ENCODE peak calls at places on chromosomes 12 and 14, in four cellular contexts. F, T, O and Y are unnamed samples.

GRCh38 chr12:32989705-32990104 is 93.1 kb upstream of the PKP2 start:
- DNase-seq in F (no peak), T (no peak), O (no peak), Y (no peak)

GRCh38 chr12:56258820-56259183 is 618 bp upstream of the ANKRD52 start:
- DNase-seq in F (no peak), T (no peak), O (no peak), Y (no peak)

GRCh38 chr12:6336859-6337744 is 4.8 kb downstream of the TNFRSF1A start:
- DNase-seq in F (no peak), T (peak; percentile 42), O (peak; percentile 49), Y (no peak)

GRCh38 chr12:129776977-129777667 is 126.7 kb downstream of the TMEM132D start:
- DNase-seq in F (no peak), T (no peak), O (no peak), Y (no peak)

GRCh38 chr12:132888852-132889251 is 1.4 kb upstream of the CHFR start:
- DNase-seq in F (no peak), T (no peak), O (no peak), Y (no peak)

GRCh38 chr14:60328588-60328987 is 79.6 kb downstream of the PPM1A start:
- DNase-seq in F (no peak), T (no peak), O (no peak), Y (no peak)

GRCh38 chr14:54686219-54686870 is 119.4 kb downstream of the SAMD4A start:
- DNase-seq in F (peak; percentile 14), T (peak; percentile 87), O (peak; percentile 95), Y (peak; percentile 90)

GRCh38 chr14:22692194-22692593 is 48.0 kb upstream of the OR6J1 start:
- DNase-seq in F (no peak), T (no peak), O (no peak), Y (no peak)

GRCh38 chr12:51055060-51055459 is 6.9 kb downstream of the LETMD1 start:
- DNase-seq in F (no peak), T (peak; percentile 26), O (no peak), Y (no peak)

GRCh38 chr14:70567791-70568190 is 32.7 kb downstream of the MED6 start:
- DNase-seq in F (no peak), T (peak; percentile 62), O (peak; percentile 53), Y (peak; percentile 74)

GRCh38 chr12:1553987-1554982 is 40.1 kb downstream of the FBXL14 start:
- DNase-seq in F (no peak), T (no peak), O (no peak), Y (no peak)

GRCh38 chr14:70425349-70425748 is 8.5 kb upstream of the SYNJ2BP start:
- DNase-seq in F (no peak), T (no peak), O (no peak), Y (no peak)

GRCh38 chr14:93984987-93985410 is 8.6 kb upstream of the ASB2 start:
- DNase-seq in F (peak; percentile 46), T (peak; percentile 84), O (peak; percentile 59), Y (peak; percentile 49)

GRCh38 chr14:22850944-22851790 is 14.8 kb downstream of the MMP14 start:
- DNase-seq in F (peak; percentile 37), T (peak; percentile 99), O (peak; percentile 95), Y (peak; percentile 95)

GRCh38 chr12:121791671-121792496 is 1.6 kb downstream of the RHOF start:
- DNase-seq in F (no peak), T (peak; percentile 42), O (no peak), Y (no peak)

GRCh38 chr12:105382771-105383632 is 52.5 kb downstream of the C12orf75 start:
- DNase-seq in F (no peak), T (peak; percentile 85), O (peak; percentile 86), Y (peak; percentile 84)

GRCh38 chr14:55353686-55354467 is 57.8 kb downstream of the ATG14 start:
- DNase-seq in F (peak; percentile 17), T (no peak), O (no peak), Y (no peak)

GRCh38 chr12:122523280-122523679 is 3.5 kb downstream of the RSRC2 start:
- DNase-seq in F (no peak), T (peak; percentile 69), O (peak; percentile 64), Y (no peak)

GRCh38 chr14:48974994-48975393 is 611.2 kb downstream of the RPS29 start:
- DNase-seq in F (no peak), T (no peak), O (no peak), Y (no peak)

GRCh38 chr12:111330800-111331752 is 37.8 kb downstream of the PHETA1 start:
- DNase-seq in F (no peak), T (peak; percentile 82), O (peak; percentile 67), Y (peak; percentile 73)

GRCh38 chr12:112270673-112271072 is 111.6 kb downstream of the HECTD4 start:
- DNase-seq in F (no peak), T (no peak), O (no peak), Y (no peak)

GRCh38 chr12:124721501-124722154 is 142.0 kb downstream of the SCARB1 start:
- DNase-seq in F (no peak), T (no peak), O (no peak), Y (no peak)

GRCh38 chr12:75722714-75723200 is 211.3 kb upstream of the KRR1 start:
- DNase-seq in F (peak; percentile 59), T (peak; percentile 96), O (peak; percentile 96), Y (peak; percentile 97)

GRCh38 chr12:15632708-15633107 is 156.5 kb downstream of the EPS8 start:
- DNase-seq in F (no peak), T (peak; percentile 35), O (no peak), Y (no peak)

GRCh38 chr12:94994312-94994711 is 9.2 kb downstream of the NDUFA12 start:
- DNase-seq in F (peak; percentile 39), T (peak; percentile 87), O (peak; percentile 62), Y (peak; percentile 13)